ENCODE peak calls at places on chromosome 6, in ten cellular contexts. C is testis, B is adrenal gland, K is uterus, D is spleen, H is gastrocnemius medialis, Z is IMR-90, U is right lobe of liver, S is K562, R is Peyer's patch. T is an unnamed sample. For H3K36me3, the result is how much of the 10 kb centered on the place peaks cover.

GRCh38 chr6:111487656-111488055 is 4.6 kb upstream of the REV3L start:
- DNase-seq in C (no peak), B (no peak), K (no peak), D (no peak), H (no peak), Z (peak), U (no peak), S (no peak), R (no peak), T (no peak)

GRCh38 chr6:131660195-131660594 is 23.1 kb downstream of the ENPP3 start:
- DNase-seq in C (no peak), B (no peak), K (no peak), D (no peak), H (no peak), Z (peak), U (no peak), S (no peak), R (no peak), T (no peak)

GRCh38 chr6:56663344-56663743 is 20.7 kb upstream of the DST start:
- DNase-seq in C (no peak), B (no peak), K (no peak), D (no peak), H (no peak), Z (no peak), U (no peak), S (no peak), R (no peak), T (no peak)

GRCh38 chr6:107670792-107671199 is 153.3 kb downstream of the SCML4 start:
- DNase-seq in C (peak), B (peak), K (peak), D (peak), H (peak), Z (peak), U (peak), S (no peak), R (no peak), T (no peak)

GRCh38 chr6:34235605-34236422 is 859 bp upstream of the HMGA1 start:
- DNase-seq in C (peak), B (peak), K (peak), D (peak), H (no peak), Z (peak), U (peak), S (peak), R (peak), T (no peak)

GRCh38 chr6:39104528-39104927 is 10.5 kb downstream of the SAYSD1 start:
- DNase-seq in C (no peak), B (no peak), K (no peak), D (no peak), H (no peak), Z (no peak), U (no peak), S (no peak), R (no peak), T (no peak)

GRCh38 chr6:111823831-111824607 is 49.2 kb downstream of the FYN start:
- DNase-seq in C (no peak), B (no peak), K (peak), D (no peak), H (no peak), Z (peak), U (no peak), S (no peak), R (no peak), T (no peak)

GRCh38 chr6:161890959-161891358 is 617.1 kb upstream of the AGPAT4 start:
- DNase-seq in C (no peak), B (no peak), K (no peak), D (no peak), H (no peak), Z (no peak), U (no peak), S (no peak), R (no peak), T (peak)

GRCh38 chr6:39756582-39756981 is 31.4 kb upstream of the KIF6 start:
- DNase-seq in C (no peak), B (no peak), K (no peak), D (no peak), H (peak), Z (no peak), U (no peak), S (no peak), R (no peak), T (no peak)

GRCh38 chr6:98946877-98947410 is 802 bp downstream of the FBXL4 start:
- DNase-seq in C (peak), B (no peak), K (peak), D (peak), H (peak), Z (peak), U (peak), S (no peak), R (peak), T (peak)

GRCh38 chr6:33000053-33000452 is 9.3 kb downstream of the HLA-DOA start:
- DNase-seq in C (no peak), B (no peak), K (no peak), D (no peak), H (no peak), Z (no peak), U (no peak), S (no peak), R (no peak), T (no peak)

GRCh38 chr6:20680697-20681165 is 146.5 kb downstream of the CDKAL1 start:
- DNase-seq in C (no peak), B (no peak), K (no peak), D (no peak), H (no peak), Z (peak), U (no peak), S (no peak), R (no peak), T (no peak)

GRCh38 chr6:160421854-160422253 is 73.7 kb downstream of the SLC22A3 start:
- DNase-seq in C (peak), B (peak), K (peak), D (no peak), H (no peak), Z (no peak), U (no peak), S (no peak), R (no peak), T (peak)

GRCh38 chr6:9711313-9711712 is 703.6 kb downstream of the TFAP2A start:
- DNase-seq in C (no peak), B (no peak), K (no peak), D (no peak), H (no peak), Z (no peak), U (no peak), S (no peak), R (no peak), T (no peak)

GRCh38 chr6:31784270-31784925 is 7.3 kb upstream of the VWA7 start:
- DNase-seq in C (no peak), B (no peak), K (no peak), D (no peak), H (no peak), Z (no peak), U (no peak), S (no peak), R (no peak), T (no peak)
- H3K36me3 ChIP-seq in C (under half), B (half or more), K (under half), D (half or more), H (half or more), Z (half or more), U (under half), S (half or more), R (under half), T (under half)

DNA sequence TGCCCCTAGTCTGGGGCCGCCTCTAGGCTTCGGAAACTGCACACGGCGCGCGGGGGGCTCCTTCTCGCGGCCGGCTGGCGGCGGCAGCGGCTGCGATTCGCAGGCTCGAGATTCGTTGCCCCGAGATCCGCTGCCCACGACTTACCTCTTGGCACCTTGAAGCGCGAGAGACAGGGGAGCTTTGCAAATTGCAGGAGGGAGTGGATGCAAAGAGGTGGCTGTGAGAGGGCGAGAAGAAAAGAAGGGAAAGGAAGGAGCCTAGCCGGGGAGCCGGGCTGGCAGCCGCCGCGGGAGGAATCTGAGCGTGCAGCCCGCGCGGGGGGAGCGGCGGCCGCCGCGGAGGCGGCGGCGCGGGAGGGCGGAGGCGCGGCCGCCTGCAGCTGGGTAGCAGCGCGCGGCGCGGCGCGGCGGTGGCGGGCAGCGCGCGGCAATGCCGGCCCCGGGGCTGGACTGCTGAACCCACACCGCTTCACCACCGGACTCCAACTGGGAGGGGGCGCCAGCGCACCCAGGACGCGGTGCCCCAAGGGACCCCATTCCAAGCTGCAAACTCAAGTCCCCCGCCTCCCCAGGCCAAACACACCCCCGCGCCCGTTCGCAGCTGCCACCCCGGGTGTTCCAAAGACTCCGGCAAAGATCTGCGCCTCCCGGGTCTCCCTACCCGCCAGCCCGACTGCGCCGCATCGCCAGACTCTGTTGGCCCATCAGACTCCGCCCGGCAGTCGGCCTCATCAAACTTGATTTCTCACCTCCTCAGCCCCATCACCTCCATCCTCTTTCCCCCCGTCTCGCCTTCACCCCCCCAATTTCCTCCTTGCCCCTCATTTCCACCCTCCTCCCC is 44.2 kb upstream of the SUPT3H start:
- DNase-seq in C (peak), B (peak), K (peak), D (peak), H (peak), Z (peak), U (peak), S (peak), R (peak), T (peak)
- TF ChIP-seq POLR2A in C (no peak), B (no peak), K (no peak), D (no peak), H (no peak), Z (no peak), U (no peak), S (no peak), R (no peak), T (no peak)

GRCh38 chr6:37480118-37480736 is 19.5 kb downstream of the CCDC167 start:
- DNase-seq in C (no peak), B (no peak), K (no peak), D (no peak), H (no peak), Z (no peak), U (no peak), S (no peak), R (no peak), T (no peak)
- H3K36me3 ChIP-seq in C (under half), B (under half), K (under half), D (half or more), H (under half), Z (half or more), U (under half), S (half or more), R (under half), T (under half)

GRCh38 chr6:69796081-69796626 is 656 bp downstream of the LMBRD1 start:
- DNase-seq in C (peak), B (peak), K (no peak), D (no peak), H (peak), Z (peak), U (no peak), S (no peak), R (no peak), T (no peak)

GRCh38 chr6:69801225-69801624 is 4.4 kb upstream of the LMBRD1 start:
- DNase-seq in C (no peak), B (no peak), K (no peak), D (no peak), H (no peak), Z (no peak), U (no peak), S (no peak), R (no peak), T (no peak)

GRCh38 chr6:69792292-69792691 is 4.5 kb downstream of the LMBRD1 start:
- DNase-seq in C (no peak), B (peak), K (no peak), D (no peak), H (peak), Z (no peak), U (no peak), S (no peak), R (no peak), T (no peak)

GRCh38 chr6:69795469-69796080 is 1.2 kb downstream of the LMBRD1 start:
- DNase-seq in C (no peak), B (no peak), K (no peak), D (no peak), H (no peak), Z (no peak), U (no peak), S (no peak), R (no peak), T (no peak)

GRCh38 chr6:69796627-69797390 is at the start of gene LMBRD1:
- DNase-seq in C (peak), B (peak), K (peak), D (peak), H (peak), Z (peak), U (peak), S (peak), R (peak), T (peak)
- TF ChIP-seq POLR2A in C (no peak), B (peak), K (peak), D (peak), H (no peak), Z (peak), U (no peak), S (peak), R (peak), T (peak)

T was measured in ovary.